ENCODE peak calls at places on chromosomes 13 and 19, in nine cellular contexts. V, G, L, D, X, A, H, B and S are unnamed samples. For H3K4me1, the result is how much of the 10 kb centered on the place peaks cover.

GRCh38 chr13:46571189-46571901 is 18.4 kb downstream of the LRCH1 start:
- DNase-seq in V (no peak), G (no peak), L (no peak), D (no peak), X (no peak), A (no peak), H (no peak), B (no peak), S (no peak)

GRCh38 chr19:29681422-29682235 is 16.4 kb downstream of the PLEKHF1 start:
- DNase-seq in V (peak), G (no peak), L (no peak), D (no peak), X (no peak), A (no peak), H (no peak), B (peak), S (no peak)

GRCh38 chr19:48868196-48868886 is at the start of gene PLEKHA4:
- DNase-seq in V (peak), G (no peak), L (peak), D (peak), X (peak), A (no peak), H (peak), B (peak), S (peak)

GRCh38 chr19:31154021-31154420 is 195.2 kb downstream of the TSHZ3 start:
- DNase-seq in V (no peak), G (no peak), L (no peak), D (no peak), X (peak), A (no peak), H (no peak), B (no peak), S (no peak)

GRCh38 chr13:49240017-49240416 is 7.7 kb upstream of the CDADC1 start:
- DNase-seq in V (no peak), G (peak), L (no peak), D (no peak), X (peak), A (no peak), H (no peak), B (no peak), S (no peak)

GRCh38 chr19:49975051-49975450 is 14.1 kb upstream of the SIGLEC11 start:
- DNase-seq in V (no peak), G (no peak), L (no peak), D (no peak), X (no peak), A (no peak), H (no peak), B (peak), S (no peak)

GRCh38 chr19:37992761-37993160 is 85.8 kb downstream of the SIPA1L3 start:
- DNase-seq in V (no peak), G (no peak), L (no peak), D (no peak), X (no peak), A (no peak), H (no peak), B (no peak), S (no peak)

GRCh38 chr13:96218475-96218874 is 128.6 kb downstream of the HS6ST3 start:
- DNase-seq in V (no peak), G (no peak), L (no peak), D (no peak), X (no peak), A (no peak), H (no peak), B (no peak), S (no peak)

GRCh38 chr13:38042771-38043170 is 173.2 kb upstream of the TRPC4 start:
- DNase-seq in V (no peak), G (no peak), L (no peak), D (no peak), X (peak), A (no peak), H (no peak), B (no peak), S (no peak)

GRCh38 chr19:10517760-10518443 is 655 bp upstream of the S1PR5 start:
- DNase-seq in V (peak), G (no peak), L (no peak), D (peak), X (no peak), A (no peak), H (no peak), B (no peak), S (no peak)

GRCh38 chr13:39875583-39875982 is 220.1 kb downstream of the COG6 start:
- DNase-seq in V (no peak), G (no peak), L (no peak), D (no peak), X (no peak), A (no peak), H (no peak), B (no peak), S (no peak)

GRCh38 chr19:53892981-53893325 is 11.0 kb downstream of the PRKCG start:
- DNase-seq in V (no peak), G (no peak), L (no peak), D (peak), X (no peak), A (no peak), H (no peak), B (peak), S (peak)

GRCh38 chr19:57068921-57069697 is 50.7 kb upstream of the USP29 start:
- DNase-seq in V (no peak), G (no peak), L (no peak), D (no peak), X (no peak), A (no peak), H (peak), B (no peak), S (no peak)

GRCh38 chr19:8311461-8312260 is 3.5 kb upstream of the CD320 start:
- DNase-seq in V (peak), G (no peak), L (no peak), D (no peak), X (no peak), A (no peak), H (peak), B (peak), S (peak)

GRCh38 chr19:43636121-43636683 is 3.4 kb downstream of the CADM4 start:
- DNase-seq in V (no peak), G (no peak), L (no peak), D (peak), X (no peak), A (no peak), H (no peak), B (no peak), S (no peak)

GRCh38 chr19:40302224-40303011 is 17.3 kb upstream of the AKT2 start:
- DNase-seq in V (no peak), G (no peak), L (no peak), D (no peak), X (peak), A (no peak), H (no peak), B (no peak), S (no peak)

GRCh38 chr13:80251403-80251802 is 89.5 kb downstream of the SPRY2 start:
- DNase-seq in V (no peak), G (peak), L (no peak), D (no peak), X (peak), A (no peak), H (no peak), B (no peak), S (peak)

GRCh38 chr19:52690395-52691214 is 44.2 kb downstream of the ZNF611 start:
- DNase-seq in V (peak), G (peak), L (peak), D (peak), X (peak), A (peak), H (peak), B (peak), S (peak)

GRCh38 chr19:38044267-38045111 is 137.5 kb downstream of the SIPA1L3 start:
- DNase-seq in V (no peak), G (no peak), L (no peak), D (no peak), X (no peak), A (no peak), H (no peak), B (no peak), S (no peak)

GRCh38 chr19:40234429-40235237 is 8.1 kb upstream of the CCNP start:
- DNase-seq in V (no peak), G (no peak), L (no peak), D (no peak), X (no peak), A (no peak), H (no peak), B (no peak), S (no peak)

GRCh38 chr19:35168261-35168660 is 13.7 kb downstream of the FXYD5 start:
- DNase-seq in V (no peak), G (no peak), L (no peak), D (peak), X (peak), A (no peak), H (no peak), B (no peak), S (no peak)

GRCh38 chr19:35247526-35248309 is 1.1 kb upstream of the LSR start:
- DNase-seq in V (peak), G (peak), L (no peak), D (peak), X (peak), A (no peak), H (no peak), B (no peak), S (peak)

GRCh38 chr13:44223785-44224432 is 149.7 kb upstream of the SERP2 start:
- DNase-seq in V (no peak), G (no peak), L (no peak), D (no peak), X (no peak), A (no peak), H (no peak), B (no peak), S (no peak)

GRCh38 chr19:33456076-33456844 is 65.3 kb downstream of the PEPD start:
- DNase-seq in V (peak), G (no peak), L (no peak), D (no peak), X (no peak), A (no peak), H (no peak), B (no peak), S (peak)

GRCh38 chr13:44410328-44410859 is 36.8 kb downstream of the SERP2 start:
- DNase-seq in V (no peak), G (no peak), L (no peak), D (no peak), X (no peak), A (no peak), H (no peak), B (no peak), S (no peak)

GRCh38 chr13:45932611-45933182 is 81.1 kb upstream of the SIAH3 start:
- DNase-seq in V (no peak), G (no peak), L (no peak), D (no peak), X (no peak), A (no peak), H (no peak), B (no peak), S (peak)

GRCh38 chr13:96426160-96426559 is 336.3 kb downstream of the HS6ST3 start:
- DNase-seq in V (no peak), G (no peak), L (no peak), D (no peak), X (no peak), A (no peak), H (no peak), B (no peak), S (no peak)

GRCh38 chr19:49592486-49593232 is 1.7 kb downstream of the PRR12 start:
- DNase-seq in V (no peak), G (peak), L (no peak), D (peak), X (peak), A (no peak), H (no peak), B (no peak), S (peak)

GRCh38 chr19:8370176-8371010 is 6.4 kb downstream of the ANGPTL4 start:
- DNase-seq in V (no peak), G (no peak), L (no peak), D (no peak), X (no peak), A (no peak), H (no peak), B (peak), S (no peak)

GRCh38 chr19:4233282-4233853 is 4.0 kb downstream of the EBI3 start:
- DNase-seq in V (peak), G (peak), L (no peak), D (peak), X (no peak), A (no peak), H (no peak), B (no peak), S (no peak)

GRCh38 chr19:18160792-18161690 is 8.1 kb downstream of the PIK3R2 start:
- DNase-seq in V (peak), G (peak), L (peak), D (peak), X (no peak), A (no peak), H (peak), B (peak), S (peak)

GRCh38 chr13:58254961-58255360 is 623.4 kb downstream of the PCDH17 start:
- DNase-seq in V (no peak), G (no peak), L (no peak), D (no peak), X (no peak), A (no peak), H (no peak), B (no peak), S (no peak)

GRCh38 chr13:45928843-45929242 is 77.3 kb upstream of the SIAH3 start:
- DNase-seq in V (no peak), G (no peak), L (no peak), D (no peak), X (no peak), A (no peak), H (no peak), B (no peak), S (no peak)

GRCh38 chr19:49390131-49390977 is 2.3 kb downstream of the KASH5 start:
- DNase-seq in V (peak), G (no peak), L (no peak), D (no peak), X (no peak), A (no peak), H (no peak), B (no peak), S (no peak)

GRCh38 chr13:64099994-64100393 is 2684.3 kb upstream of the PCDH20 start:
- DNase-seq in V (no peak), G (peak), L (no peak), D (no peak), X (no peak), A (no peak), H (no peak), B (no peak), S (no peak)

GRCh38 chr13:91351123-91351522 is 3.6 kb downstream of the MIR17HG start:
- DNase-seq in V (no peak), G (no peak), L (no peak), D (no peak), X (no peak), A (no peak), H (no peak), B (no peak), S (no peak)

GRCh38 chr13:47017476-47017875 is 120.6 kb upstream of the HTR2A start:
- DNase-seq in V (no peak), G (no peak), L (no peak), D (no peak), X (no peak), A (no peak), H (no peak), B (no peak), S (no peak)

GRCh38 chr19:6270822-6271221 is 9.0 kb downstream of the MLLT1 start:
- DNase-seq in V (no peak), G (no peak), L (no peak), D (no peak), X (no peak), A (no peak), H (no peak), B (no peak), S (no peak)

GRCh38 chr19:6269101-6269886 is 10.5 kb downstream of the MLLT1 start:
- DNase-seq in V (no peak), G (no peak), L (no peak), D (no peak), X (no peak), A (no peak), H (no peak), B (no peak), S (no peak)

GRCh38 chr19:6271251-6271650 is 8.5 kb downstream of the MLLT1 start:
- DNase-seq in V (no peak), G (peak), L (no peak), D (peak), X (no peak), A (no peak), H (no peak), B (no peak), S (no peak)

GRCh38 chr19:6271721-6272410 is 7.9 kb downstream of the MLLT1 start:
- DNase-seq in V (peak), G (peak), L (peak), D (peak), X (no peak), A (no peak), H (peak), B (peak), S (peak)

DNA sequence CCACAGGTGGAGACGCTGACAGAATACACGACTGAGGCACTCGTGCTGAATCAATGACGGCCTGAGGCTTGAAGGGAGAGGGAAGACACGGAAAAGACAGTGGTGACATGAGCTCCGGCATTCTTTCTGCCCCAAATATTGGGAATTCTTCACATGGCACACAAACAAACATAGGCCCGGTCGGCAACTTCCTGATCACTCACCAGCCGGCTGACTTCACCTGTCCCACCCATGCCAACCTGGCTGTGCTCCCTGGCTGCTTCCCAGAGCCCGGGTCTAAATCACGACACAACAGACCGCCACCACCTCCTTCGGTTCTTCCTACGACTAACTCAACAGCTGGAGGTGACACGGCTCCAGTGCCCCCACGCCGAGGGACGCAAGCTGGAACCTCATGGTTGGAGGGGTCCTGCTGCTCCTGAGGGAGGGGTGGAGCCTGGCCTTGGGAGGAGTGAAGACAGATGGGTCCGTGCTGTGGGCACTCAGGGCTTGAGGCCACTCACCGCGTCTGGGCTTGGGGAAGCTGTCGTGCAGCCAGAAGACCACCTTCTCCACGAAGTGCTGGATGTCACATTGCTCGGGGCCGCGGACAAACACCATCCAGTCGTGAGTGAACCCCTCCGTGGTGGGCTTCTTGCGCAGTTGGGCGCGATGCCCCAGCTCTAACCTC is 9.6 kb downstream of the MLLT1 start:
- DNase-seq in V (no peak), G (no peak), L (no peak), D (no peak), X (no peak), A (no peak), H (no peak), B (no peak), S (no peak)
- H3K4me1 ChIP-seq in V (under half), G (half or more), L (under half), D (under half), X (under half), A (under half), H (under half), B (half or more), S (under half)

GRCh38 chr13:26678796-26679195 is 81.8 kb downstream of the GPR12 start:
- DNase-seq in V (no peak), G (no peak), L (no peak), D (peak), X (no peak), A (no peak), H (no peak), B (no peak), S (no peak)

GRCh38 chr13:26678330-26678729 is 82.3 kb downstream of the GPR12 start:
- DNase-seq in V (no peak), G (no peak), L (no peak), D (no peak), X (no peak), A (no peak), H (no peak), B (no peak), S (no peak)

GRCh38 chr13:26681036-26681435 is 79.5 kb downstream of the GPR12 start:
- DNase-seq in V (no peak), G (no peak), L (no peak), D (no peak), X (no peak), A (no peak), H (no peak), B (no peak), S (no peak)

GRCh38 chr13:26679411-26679810 is 81.2 kb downstream of the GPR12 start:
- DNase-seq in V (no peak), G (no peak), L (no peak), D (no peak), X (peak), A (no peak), H (no peak), B (no peak), S (no peak)

GRCh38 chr13:26679945-26680516 is 80.6 kb downstream of the GPR12 start:
- DNase-seq in V (no peak), G (peak), L (no peak), D (peak), X (no peak), A (no peak), H (no peak), B (no peak), S (no peak)
- TF ChIP-seq CTCF in V (no peak), G (no peak), L (no peak), D (no peak), X (no peak), A (no peak), H (no peak), B (no peak), S (no peak)

GRCh38 chr13:113457510-113457909 is 4.2 kb upstream of the ADPRHL1 start:
- DNase-seq in V (peak), G (no peak), L (no peak), D (no peak), X (no peak), A (no peak), H (no peak), B (peak), S (no peak)

GRCh38 chr13:113458218-113459065 is 5.2 kb upstream of the ADPRHL1 start:
- DNase-seq in V (peak), G (peak), L (no peak), D (peak), X (no peak), A (no peak), H (no peak), B (peak), S (no peak)

GRCh38 chr13:113461022-113461751 is 7.9 kb upstream of the ADPRHL1 start:
- DNase-seq in V (peak), G (no peak), L (no peak), D (no peak), X (no peak), A (no peak), H (no peak), B (no peak), S (no peak)

GRCh38 chr13:113460599-113460998 is 7.3 kb upstream of the ADPRHL1 start:
- DNase-seq in V (peak), G (no peak), L (no peak), D (no peak), X (no peak), A (no peak), H (no peak), B (no peak), S (no peak)

DNA sequence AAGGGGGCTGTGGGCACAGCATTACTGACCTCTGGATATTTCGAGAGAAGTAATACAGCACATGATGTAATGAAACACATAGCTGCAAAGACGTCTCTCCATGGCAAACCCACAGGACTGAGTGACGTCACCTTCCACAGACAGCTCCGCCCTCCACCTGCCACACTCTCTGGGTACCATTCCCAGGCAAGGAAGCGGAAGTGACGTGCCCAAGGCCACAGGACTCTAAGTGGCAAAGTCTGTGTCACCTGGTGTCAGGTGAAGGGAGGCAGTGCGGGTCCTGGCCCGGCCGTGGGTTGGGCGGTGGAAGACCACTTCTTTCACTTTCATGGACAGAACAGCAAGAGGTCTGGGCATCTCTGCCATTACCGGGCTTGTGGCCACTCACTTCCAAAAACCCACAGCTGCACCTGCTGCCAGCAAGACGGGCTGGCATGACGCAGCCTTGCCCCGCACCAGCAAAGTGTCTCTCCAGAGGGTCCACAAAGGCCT is 6.8 kb upstream of the ADPRHL1 start:
- DNase-seq in V (peak), G (no peak), L (no peak), D (no peak), X (no peak), A (no peak), H (no peak), B (no peak), S (no peak)
- H3K4me1 ChIP-seq in V (under half), G (under half), L (under half), D (under half), X (under half), A (under half), H (under half), B (under half), S (under half)

DNA sequence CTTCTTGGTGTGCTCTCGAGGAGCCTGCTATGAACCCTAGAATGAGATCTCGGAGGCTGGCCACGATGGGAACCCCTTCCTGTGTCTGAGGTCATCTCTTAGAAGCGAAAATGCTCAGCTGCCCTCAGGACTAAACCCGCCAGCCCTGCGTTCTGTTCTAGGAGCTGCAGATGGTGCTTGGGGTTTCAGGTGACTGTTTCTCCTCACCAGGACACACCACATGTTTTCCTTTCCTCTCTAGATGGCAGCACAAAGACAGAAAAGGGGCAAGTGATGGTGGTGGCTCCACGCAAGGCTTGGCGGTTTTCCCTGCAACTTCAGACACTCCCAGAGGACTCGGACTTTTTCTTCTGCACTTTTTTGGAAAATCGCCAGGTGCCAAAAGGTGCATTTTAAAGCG is 60.1 kb downstream of the RNASEH2B start:
- DNase-seq in V (no peak), G (peak), L (no peak), D (peak), X (peak), A (no peak), H (no peak), B (no peak), S (no peak)
- TF ChIP-seq CTCF in V (no peak), G (no peak), L (no peak), D (peak), X (peak), A (peak), H (no peak), B (no peak), S (no peak)

GRCh38 chr19:1748115-1748702 is 5.1 kb upstream of the ONECUT3 start:
- DNase-seq in V (no peak), G (no peak), L (no peak), D (no peak), X (peak), A (no peak), H (no peak), B (peak), S (peak)
- H3K4me1 ChIP-seq in V (under half), G (under half), L (under half), D (under half), X (under half), A (under half), H (under half), B (under half), S (under half)